ENCODE peak calls at places on chromosomes 16 and 17, in nine cellular contexts. One of them, this sample, is unnamed.

GRCh38 chr16:66758086-66758485 is 6.7 kb upstream of the DYNC1LI2 start:
- DNase-seq in ovary: no peak
- DNase-seq in mucosa of descending colon: no peak
- DNase-seq in naive thymus-derived CD4-positive, alpha-beta T cell: no peak
- DNase-seq in AG09309: no peak
- DNase-seq in left ventricle myocardium inferior: no peak
- DNase-seq in uterus: no peak
- DNase-seq in GM23338: peak
- DNase-seq in cardiac fibroblast: no peak
- DNase-seq in this sample: no peak

GRCh38 chr17:40322417-40323315 is 13.7 kb downstream of the RARA start:
- DNase-seq in ovary: peak
- DNase-seq in mucosa of descending colon: peak
- DNase-seq in naive thymus-derived CD4-positive, alpha-beta T cell: peak
- DNase-seq in AG09309: no peak
- DNase-seq in left ventricle myocardium inferior: peak
- DNase-seq in uterus: peak
- DNase-seq in GM23338: peak
- DNase-seq in cardiac fibroblast: peak
- DNase-seq in this sample: no peak

GRCh38 chr17:18093616-18094408 is 6.1 kb downstream of the DRG2 start:
- DNase-seq in ovary: peak
- DNase-seq in mucosa of descending colon: no peak
- DNase-seq in naive thymus-derived CD4-positive, alpha-beta T cell: no peak
- DNase-seq in AG09309: no peak
- DNase-seq in left ventricle myocardium inferior: peak
- DNase-seq in uterus: no peak
- DNase-seq in GM23338: peak
- DNase-seq in cardiac fibroblast: peak
- DNase-seq in this sample: peak

GRCh38 chr17:58329808-58330543 is 1.4 kb upstream of the TSPOAP1 start:
- DNase-seq in ovary: no peak
- DNase-seq in mucosa of descending colon: peak
- DNase-seq in naive thymus-derived CD4-positive, alpha-beta T cell: peak
- DNase-seq in AG09309: no peak
- DNase-seq in left ventricle myocardium inferior: no peak
- DNase-seq in uterus: no peak
- DNase-seq in GM23338: no peak
- DNase-seq in cardiac fibroblast: no peak
- DNase-seq in this sample: no peak

GRCh38 chr17:2214047-2214717 is 89.4 kb downstream of the SMG6 start:
- DNase-seq in ovary: peak
- DNase-seq in mucosa of descending colon: no peak
- DNase-seq in naive thymus-derived CD4-positive, alpha-beta T cell: no peak
- DNase-seq in AG09309: no peak
- DNase-seq in left ventricle myocardium inferior: peak
- DNase-seq in uterus: peak
- DNase-seq in GM23338: no peak
- DNase-seq in cardiac fibroblast: peak
- DNase-seq in this sample: peak

GRCh38 chr17:74497471-74497870 is 31.0 kb downstream of the CD300A start:
- DNase-seq in ovary: no peak
- DNase-seq in mucosa of descending colon: no peak
- DNase-seq in naive thymus-derived CD4-positive, alpha-beta T cell: no peak
- DNase-seq in AG09309: no peak
- DNase-seq in left ventricle myocardium inferior: no peak
- DNase-seq in uterus: no peak
- DNase-seq in GM23338: no peak
- DNase-seq in cardiac fibroblast: no peak
- DNase-seq in this sample: no peak

GRCh38 chr17:4742629-4743028 is 2.9 kb upstream of the CXCL16 start:
- DNase-seq in ovary: no peak
- DNase-seq in mucosa of descending colon: no peak
- DNase-seq in naive thymus-derived CD4-positive, alpha-beta T cell: no peak
- DNase-seq in AG09309: no peak
- DNase-seq in left ventricle myocardium inferior: no peak
- DNase-seq in uterus: no peak
- DNase-seq in GM23338: no peak
- DNase-seq in cardiac fibroblast: peak
- DNase-seq in this sample: no peak

GRCh38 chr16:24775455-24775854 is 46.0 kb downstream of the TNRC6A start:
- DNase-seq in ovary: no peak
- DNase-seq in mucosa of descending colon: no peak
- DNase-seq in naive thymus-derived CD4-positive, alpha-beta T cell: no peak
- DNase-seq in AG09309: no peak
- DNase-seq in left ventricle myocardium inferior: no peak
- DNase-seq in uterus: peak
- DNase-seq in GM23338: no peak
- DNase-seq in cardiac fibroblast: peak
- DNase-seq in this sample: no peak

GRCh38 chr17:75091855-75092327 is 4.1 kb downstream of the SLC16A5 start:
- DNase-seq in ovary: no peak
- DNase-seq in mucosa of descending colon: peak
- DNase-seq in naive thymus-derived CD4-positive, alpha-beta T cell: no peak
- DNase-seq in AG09309: no peak
- DNase-seq in left ventricle myocardium inferior: no peak
- DNase-seq in uterus: no peak
- DNase-seq in GM23338: no peak
- DNase-seq in cardiac fibroblast: no peak
- DNase-seq in this sample: no peak

GRCh38 chr16:5069048-5069447 is 2.6 kb upstream of the ALG1 start:
- DNase-seq in ovary: no peak
- DNase-seq in mucosa of descending colon: no peak
- DNase-seq in naive thymus-derived CD4-positive, alpha-beta T cell: no peak
- DNase-seq in AG09309: no peak
- DNase-seq in left ventricle myocardium inferior: no peak
- DNase-seq in uterus: no peak
- DNase-seq in GM23338: no peak
- DNase-seq in cardiac fibroblast: no peak
- DNase-seq in this sample: no peak

GRCh38 chr17:77527836-77528505 is 387.2 kb downstream of the SEC14L1 start:
- DNase-seq in ovary: no peak
- DNase-seq in mucosa of descending colon: no peak
- DNase-seq in naive thymus-derived CD4-positive, alpha-beta T cell: no peak
- DNase-seq in AG09309: no peak
- DNase-seq in left ventricle myocardium inferior: no peak
- DNase-seq in uterus: no peak
- DNase-seq in GM23338: no peak
- DNase-seq in cardiac fibroblast: no peak
- DNase-seq in this sample: no peak

GRCh38 chr16:15643453-15644305 is 725 bp upstream of the MARF1 start:
- DNase-seq in ovary: peak
- DNase-seq in mucosa of descending colon: peak
- DNase-seq in naive thymus-derived CD4-positive, alpha-beta T cell: no peak
- DNase-seq in AG09309: peak
- DNase-seq in left ventricle myocardium inferior: no peak
- DNase-seq in uterus: peak
- DNase-seq in GM23338: peak
- DNase-seq in cardiac fibroblast: peak
- DNase-seq in this sample: peak

GRCh38 chr17:80678621-80679020 is 134.0 kb downstream of the RPTOR start:
- DNase-seq in ovary: no peak
- DNase-seq in mucosa of descending colon: no peak
- DNase-seq in naive thymus-derived CD4-positive, alpha-beta T cell: no peak
- DNase-seq in AG09309: peak
- DNase-seq in left ventricle myocardium inferior: no peak
- DNase-seq in uterus: no peak
- DNase-seq in GM23338: no peak
- DNase-seq in cardiac fibroblast: peak
- DNase-seq in this sample: peak

GRCh38 chr16:46711106-46711769 is 21.8 kb downstream of the ORC6 start:
- DNase-seq in ovary: no peak
- DNase-seq in mucosa of descending colon: no peak
- DNase-seq in naive thymus-derived CD4-positive, alpha-beta T cell: no peak
- DNase-seq in AG09309: no peak
- DNase-seq in left ventricle myocardium inferior: peak
- DNase-seq in uterus: no peak
- DNase-seq in GM23338: no peak
- DNase-seq in cardiac fibroblast: no peak
- DNase-seq in this sample: no peak

GRCh38 chr16:89569506-89570341 is 5.8 kb upstream of the CPNE7 start:
- DNase-seq in ovary: no peak
- DNase-seq in mucosa of descending colon: no peak
- DNase-seq in naive thymus-derived CD4-positive, alpha-beta T cell: no peak
- DNase-seq in AG09309: no peak
- DNase-seq in left ventricle myocardium inferior: no peak
- DNase-seq in uterus: no peak
- DNase-seq in GM23338: no peak
- DNase-seq in cardiac fibroblast: no peak
- DNase-seq in this sample: no peak

GRCh38 chr16:89565506-89566372 is 5.3 kb downstream of the RPL13 start:
- DNase-seq in ovary: peak
- DNase-seq in mucosa of descending colon: peak
- DNase-seq in naive thymus-derived CD4-positive, alpha-beta T cell: no peak
- DNase-seq in AG09309: no peak
- DNase-seq in left ventricle myocardium inferior: peak
- DNase-seq in uterus: no peak
- DNase-seq in GM23338: peak
- DNase-seq in cardiac fibroblast: peak
- DNase-seq in this sample: peak

GRCh38 chr16:89570342-89570923 is 5.1 kb upstream of the CPNE7 start:
- DNase-seq in ovary: no peak
- DNase-seq in mucosa of descending colon: no peak
- DNase-seq in naive thymus-derived CD4-positive, alpha-beta T cell: no peak
- DNase-seq in AG09309: no peak
- DNase-seq in left ventricle myocardium inferior: no peak
- DNase-seq in uterus: no peak
- DNase-seq in GM23338: no peak
- DNase-seq in cardiac fibroblast: no peak
- DNase-seq in this sample: no peak

GRCh38 chr16:89565256-89565505 is 4.7 kb downstream of the RPL13 start:
- DNase-seq in ovary: no peak
- DNase-seq in mucosa of descending colon: no peak
- DNase-seq in naive thymus-derived CD4-positive, alpha-beta T cell: no peak
- DNase-seq in AG09309: no peak
- DNase-seq in left ventricle myocardium inferior: no peak
- DNase-seq in uterus: no peak
- DNase-seq in GM23338: peak
- DNase-seq in cardiac fibroblast: no peak
- DNase-seq in this sample: peak

GRCh38 chr16:89567656-89568594 is 7.4 kb downstream of the RPL13 start:
- DNase-seq in ovary: no peak
- DNase-seq in mucosa of descending colon: no peak
- DNase-seq in naive thymus-derived CD4-positive, alpha-beta T cell: no peak
- DNase-seq in AG09309: no peak
- DNase-seq in left ventricle myocardium inferior: no peak
- DNase-seq in uterus: no peak
- DNase-seq in GM23338: no peak
- DNase-seq in cardiac fibroblast: no peak
- DNase-seq in this sample: no peak
- H3K4me3 ChIP-seq in ovary: no peak
- H3K4me3 ChIP-seq in mucosa of descending colon: no peak
- H3K4me3 ChIP-seq in naive thymus-derived CD4-positive, alpha-beta T cell: no peak
- H3K4me3 ChIP-seq in AG09309: no peak
- H3K4me3 ChIP-seq in left ventricle myocardium inferior: no peak
- H3K4me3 ChIP-seq in uterus: no peak
- H3K4me3 ChIP-seq in GM23338: no peak
- H3K4me3 ChIP-seq in cardiac fibroblast: no peak
- H3K4me3 ChIP-seq in this sample: no peak

DNA sequence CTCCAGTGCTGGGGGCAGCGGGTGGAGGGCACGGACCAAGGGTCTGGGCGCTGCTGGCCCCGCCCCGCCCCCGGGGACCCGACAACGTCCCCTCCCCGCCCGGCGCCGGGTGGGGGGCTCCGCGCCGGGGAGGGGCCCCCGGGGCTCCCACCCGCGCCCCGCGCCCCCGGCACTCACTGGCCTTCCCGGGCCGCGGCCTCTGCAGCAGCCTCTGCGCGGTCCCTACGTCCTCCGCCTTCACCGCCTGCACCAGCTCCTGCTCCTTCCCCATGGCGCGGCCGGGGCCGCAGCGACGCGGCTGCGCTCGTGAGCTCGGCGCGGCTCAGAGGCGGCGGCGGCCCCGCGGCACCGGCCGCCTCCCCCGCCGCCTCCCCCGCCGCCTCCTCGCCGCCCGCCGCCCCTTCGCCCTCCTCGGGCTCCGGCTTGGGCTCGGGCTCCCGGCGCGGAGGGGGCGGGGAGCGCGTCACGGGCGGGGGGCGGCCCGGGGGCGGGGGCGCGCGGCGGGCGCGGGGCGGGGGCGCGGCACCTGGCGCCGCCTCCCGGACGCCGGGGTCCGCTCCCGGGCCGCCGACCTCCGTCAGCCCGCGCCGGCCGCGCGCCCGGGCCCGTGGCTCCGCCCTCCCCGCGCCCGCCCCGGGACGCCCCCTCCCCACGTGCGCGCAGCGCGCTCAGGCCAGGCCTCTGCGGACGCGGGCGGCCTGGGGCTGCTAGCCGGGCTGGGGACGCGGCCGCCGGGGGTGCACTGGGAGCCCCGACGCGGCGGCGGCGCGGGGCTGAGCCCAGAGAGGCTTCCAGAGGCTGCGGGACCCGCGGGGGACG is at the start of gene CASKIN1:
- DNase-seq in ovary: no peak
- DNase-seq in mucosa of descending colon: no peak
- DNase-seq in naive thymus-derived CD4-positive, alpha-beta T cell: no peak
- DNase-seq in AG09309: no peak
- DNase-seq in left ventricle myocardium inferior: no peak
- DNase-seq in uterus: no peak
- DNase-seq in GM23338: peak
- DNase-seq in cardiac fibroblast: no peak
- DNase-seq in this sample: no peak
- H3K4me3 ChIP-seq in ovary: peak
- H3K4me3 ChIP-seq in mucosa of descending colon: no peak
- H3K4me3 ChIP-seq in naive thymus-derived CD4-positive, alpha-beta T cell: no peak
- H3K4me3 ChIP-seq in AG09309: no peak
- H3K4me3 ChIP-seq in left ventricle myocardium inferior: peak
- H3K4me3 ChIP-seq in uterus: no peak
- H3K4me3 ChIP-seq in GM23338: peak
- H3K4me3 ChIP-seq in cardiac fibroblast: peak
- H3K4me3 ChIP-seq in this sample: peak

GRCh38 chr17:61815863-61816523 is 47.3 kb downstream of the BRIP1 start:
- DNase-seq in ovary: no peak
- DNase-seq in mucosa of descending colon: no peak
- DNase-seq in naive thymus-derived CD4-positive, alpha-beta T cell: no peak
- DNase-seq in AG09309: no peak
- DNase-seq in left ventricle myocardium inferior: no peak
- DNase-seq in uterus: no peak
- DNase-seq in GM23338: peak
- DNase-seq in cardiac fibroblast: no peak
- DNase-seq in this sample: no peak
- H3K4me3 ChIP-seq in ovary: no peak
- H3K4me3 ChIP-seq in mucosa of descending colon: no peak
- H3K4me3 ChIP-seq in naive thymus-derived CD4-positive, alpha-beta T cell: no peak
- H3K4me3 ChIP-seq in AG09309: no peak
- H3K4me3 ChIP-seq in left ventricle myocardium inferior: no peak
- H3K4me3 ChIP-seq in uterus: no peak
- H3K4me3 ChIP-seq in GM23338: no peak
- H3K4me3 ChIP-seq in cardiac fibroblast: no peak
- H3K4me3 ChIP-seq in this sample: no peak

DNA sequence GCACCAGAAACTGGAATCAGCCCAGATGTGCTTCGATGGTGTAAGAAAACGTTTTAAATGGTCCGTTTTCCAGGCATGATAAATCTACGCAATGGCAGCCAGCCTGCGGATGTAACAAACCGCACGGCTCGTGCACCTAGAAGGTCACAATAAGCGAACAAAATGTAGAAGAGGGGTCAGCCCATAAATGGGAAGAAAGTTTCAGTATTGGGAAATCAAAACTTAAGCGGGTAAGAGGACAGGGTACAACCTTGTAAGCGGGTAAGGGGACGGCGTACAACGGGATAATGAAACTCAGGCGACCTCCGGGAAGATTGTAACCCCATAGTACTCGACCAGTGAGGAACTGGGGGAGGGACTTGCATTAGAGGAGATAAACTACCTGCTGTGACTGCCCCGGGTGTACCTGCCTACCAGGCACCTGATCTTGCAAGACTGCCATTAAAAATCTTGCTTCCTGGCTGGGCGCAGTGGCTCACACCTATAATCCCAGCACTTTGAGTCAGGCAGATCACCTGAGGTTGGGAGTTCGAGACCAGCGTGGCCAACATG is 66.6 kb downstream of the ANKRD11 start:
- DNase-seq in ovary: no peak
- DNase-seq in mucosa of descending colon: no peak
- DNase-seq in naive thymus-derived CD4-positive, alpha-beta T cell: no peak
- DNase-seq in AG09309: no peak
- DNase-seq in left ventricle myocardium inferior: peak
- DNase-seq in uterus: no peak
- DNase-seq in GM23338: peak
- DNase-seq in cardiac fibroblast: no peak
- DNase-seq in this sample: no peak
- H3K4me3 ChIP-seq in ovary: no peak
- H3K4me3 ChIP-seq in mucosa of descending colon: no peak
- H3K4me3 ChIP-seq in naive thymus-derived CD4-positive, alpha-beta T cell: no peak
- H3K4me3 ChIP-seq in AG09309: no peak
- H3K4me3 ChIP-seq in left ventricle myocardium inferior: no peak
- H3K4me3 ChIP-seq in uterus: no peak
- H3K4me3 ChIP-seq in GM23338: no peak
- H3K4me3 ChIP-seq in cardiac fibroblast: no peak
- H3K4me3 ChIP-seq in this sample: no peak

This sample was measured in epithelial cell of esophagus.